ENCODE peak calls at places on chromosomes 13 and 19, in eight cellular contexts. O is progenitor cell of endocrine pancreas; R is amniotic epithelial cell; K is aorta; X is anterior cingulate cortex; L is AG04450; A is effector CD4-positive, alpha-beta T cell; S is SK-N-DZ. U is an unnamed sample.

GRCh38 chr19:48598996-48599626 is 7.4 kb upstream of the SPACA4 start:
- DNase-seq in O (no peak), R (no peak), K (no peak), X (no peak), L (no peak), A (no peak), S (no peak), U (no peak)

GRCh38 chr19:46376241-46377153 is 29.6 kb downstream of the PPP5C start:
- DNase-seq in O (no peak), R (no peak), K (no peak), X (no peak), L (no peak), A (no peak), S (no peak), U (no peak)

GRCh38 chr19:996051-996838 is 4.0 kb upstream of the GRIN3B start:
- DNase-seq in O (no peak), R (no peak), K (no peak), X (no peak), L (no peak), A (peak; percentile 85), S (no peak), U (peak; percentile 95)

GRCh38 chr19:49488863-49489537 is 1.6 kb downstream of the RPL13A start:
- DNase-seq in O (no peak), R (no peak), K (no peak), X (no peak), L (no peak), A (no peak), S (no peak), U (no peak)

GRCh38 chr19:4676955-4677731 is 7.0 kb upstream of the MYDGF start:
- DNase-seq in O (no peak), R (peak; percentile 59), K (no peak), X (peak; percentile 8), L (no peak), A (no peak), S (peak; percentile 37), U (no peak)

GRCh38 chr19:30171795-30172642 is 200.2 kb upstream of the ZNF536 start:
- DNase-seq in O (no peak), R (no peak), K (no peak), X (no peak), L (no peak), A (no peak), S (no peak), U (no peak)

GRCh38 chr13:98022210-98022609 is 68.7 kb downstream of the IPO5 start:
- DNase-seq in O (no peak), R (peak; percentile 60), K (no peak), X (no peak), L (peak; percentile 38), A (no peak), S (no peak), U (no peak)

GRCh38 chr13:32728327-32728726 is 142.1 kb downstream of the PDS5B start:
- DNase-seq in O (no peak), R (no peak), K (no peak), X (no peak), L (no peak), A (no peak), S (no peak), U (no peak)

GRCh38 chr19:39372047-39372802 is 18.7 kb downstream of the PAF1 start:
- DNase-seq in O (no peak), R (peak; percentile 88), K (peak; percentile 92), X (peak; percentile 31), L (peak; percentile 79), A (no peak), S (no peak), U (no peak)

GRCh38 chr19:8148088-8148409 is 1.3 kb downstream of the FBN3 start:
- DNase-seq in O (no peak), R (no peak), K (no peak), X (no peak), L (no peak), A (no peak), S (no peak), U (no peak)

GRCh38 chr19:2616741-2617392 is 85.6 kb downstream of the GNG7 start:
- DNase-seq in O (no peak), R (peak; percentile 21), K (peak; percentile 86), X (no peak), L (no peak), A (no peak), S (no peak), U (no peak)

GRCh38 chr19:15249912-15250634 is 17.8 kb upstream of the EPHX3 start:
- DNase-seq in O (no peak), R (peak; percentile 94), K (peak; percentile 92), X (no peak), L (peak; percentile 82), A (no peak), S (no peak), U (no peak)

GRCh38 chr19:4575267-4575793 is 15.8 kb upstream of the SEMA6B start:
- DNase-seq in O (no peak), R (peak; percentile 90), K (no peak), X (no peak), L (peak; percentile 76), A (no peak), S (peak; percentile 48), U (no peak)

GRCh38 chr13:110397445-110397844 is 90.4 kb downstream of the COL4A2 start:
- DNase-seq in O (no peak), R (peak; percentile 84), K (peak; percentile 45), X (no peak), L (no peak), A (no peak), S (no peak), U (no peak)

GRCh38 chr13:39159393-39159792 is 121.1 kb downstream of the NHLRC3 start:
- DNase-seq in O (no peak), R (no peak), K (no peak), X (no peak), L (no peak), A (no peak), S (no peak), U (no peak)

GRCh38 chr13:37656247-37656940 is 57.8 kb upstream of the POSTN start:
- DNase-seq in O (no peak), R (peak; percentile 98), K (peak; percentile 47), X (no peak), L (peak; percentile 89), A (no peak), S (no peak), U (no peak)

GRCh38 chr13:40920826-40921225 is 98.3 kb downstream of the ELF1 start:
- DNase-seq in O (no peak), R (peak; percentile 11), K (no peak), X (no peak), L (peak; percentile 8), A (no peak), S (peak; percentile 5), U (no peak)

GRCh38 chr19:2982983-2983350 is 5.6 kb downstream of the TLE6 start:
- DNase-seq in O (no peak), R (peak; percentile 75), K (peak; percentile 95), X (peak; percentile 44), L (peak; percentile 61), A (no peak), S (peak; percentile 69), U (no peak)

GRCh38 chr13:59861676-59862075 is 302.1 kb downstream of the DIAPH3 start:
- DNase-seq in O (no peak), R (no peak), K (no peak), X (no peak), L (no peak), A (no peak), S (no peak), U (no peak)